ENCODE peak calls at places on chromosomes 12 and 14, in four cellular contexts. C is mesendoderm, T is neuronal stem cell, M is endothelial cell. F is an unnamed sample.

GRCh38 chr12:6647083-6647604 is at the start of gene ACRBP:
- DNase-seq in C (peak; percentile 64), T (peak; percentile 50), M (peak; percentile 79), F (no peak)

GRCh38 chr14:24172871-24173281 is 996 bp downstream of the REC8 start:
- DNase-seq in T (no peak), M (no peak), C (no peak), F (no peak)

GRCh38 chr12:22974865-22975264 is 349.9 kb downstream of the ETNK1 start:
- DNase-seq in M (no peak), T (no peak), C (peak; percentile 86), F (no peak)

GRCh38 chr12:22477166-22477893 is 67.0 kb downstream of the C2CD5 start:
- DNase-seq in C (no peak), T (no peak), M (no peak), F (no peak)

GRCh38 chr12:11621797-11622423 is 27.6 kb upstream of the ETV6 start:
- DNase-seq in C (peak; percentile 80), M (no peak), T (no peak), F (no peak)

GRCh38 chr12:92041742-92042141 is 103.9 kb downstream of the BTG1 start:
- DNase-seq in C (peak; percentile 34), M (no peak), T (no peak), F (no peak)

GRCh38 chr14:24461336-24461735 is 18.8 kb upstream of the SDR39U1 start:
- DNase-seq in C (no peak), T (no peak), M (no peak), F (no peak)

GRCh38 chr14:105913221-105913620 is 386.8 kb downstream of the TMEM121 start:
- DNase-seq in C (no peak), T (no peak), M (no peak), F (no peak)

GRCh38 chr12:114165921-114166320 is 199.8 kb upstream of the RBM19 start:
- DNase-seq in M (no peak), C (no peak), T (no peak), F (no peak)

GRCh38 chr14:58716706-58717105 is 78.9 kb downstream of the DACT1 start:
- DNase-seq in M (no peak), C (no peak), T (no peak), F (no peak)

GRCh38 chr12:5806376-5807089 is 138.5 kb downstream of the ANO2 start:
- DNase-seq in T (no peak), C (no peak), M (no peak), F (no peak)

GRCh38 chr14:67516679-67517078 is 16.4 kb upstream of the PLEKHH1 start:
- DNase-seq in M (no peak), T (no peak), C (no peak), F (no peak)

GRCh38 chr12:4653257-4653656 is 4.3 kb downstream of the NDUFA9 start:
- DNase-seq in C (peak; percentile 5), M (no peak), T (no peak), F (no peak)

GRCh38 chr12:202081-202731 is 11.8 kb downstream of the SLC6A12 start:
- DNase-seq in C (peak; percentile 51), T (no peak), M (no peak), F (no peak)

GRCh38 chr12:55057466-55057865 is 37.7 kb downstream of the NEUROD4 start:
- DNase-seq in C (peak; percentile 28), T (no peak), M (peak; percentile 30), F (no peak)

GRCh38 chr14:76719664-76720063 is 41.6 kb upstream of the VASH1 start:
- DNase-seq in T (no peak), M (no peak), C (no peak), F (no peak)

GRCh38 chr12:18368594-18368993 is 107.3 kb downstream of the PIK3C2G start:
- DNase-seq in T (no peak), C (no peak), M (no peak), F (no peak)

GRCh38 chr12:52191841-52192791 is at the start of gene KRT80:
- DNase-seq in T (no peak), M (no peak), C (peak; percentile 82), F (no peak)

GRCh38 chr14:105118646-105119409 is 49.7 kb downstream of the JAG2 start:
- DNase-seq in M (no peak), C (no peak), T (no peak), F (no peak)

GRCh38 chr12:94305293-94305957 is 154.2 kb downstream of the CEP83 start:
- DNase-seq in C (peak; percentile 50), M (no peak), T (no peak), F (no peak)

GRCh38 chr12:42469355-42470006 is 120.1 kb downstream of the PRICKLE1 start:
- DNase-seq in C (no peak), T (no peak), M (no peak), F (no peak)

GRCh38 chr14:33899723-33900341 is 51.0 kb downstream of the EGLN3 start:
- DNase-seq in M (no peak), C (no peak), T (no peak), F (no peak)

GRCh38 chr12:105567061-105567460 is 236.6 kb downstream of the C12orf75 start:
- DNase-seq in T (no peak), C (no peak), M (no peak), F (no peak)

GRCh38 chr12:82299617-82300016 is 58.6 kb downstream of the CCDC59 start:
- DNase-seq in C (peak; percentile 90), M (no peak), T (no peak), F (peak; percentile 5)

GRCh38 chr12:132535046-132535445 is 45.1 kb downstream of the FBRSL1 start:
- DNase-seq in C (no peak), T (no peak), M (no peak), F (no peak)

GRCh38 chr12:124006582-124007170 is 33.7 kb downstream of the ZNF664 start:
- DNase-seq in C (no peak), M (no peak), T (no peak), F (no peak)

GRCh38 chr12:104569348-104570173 is 112.8 kb downstream of the CHST11 start:
- DNase-seq in C (no peak), M (no peak), T (no peak), F (no peak)

GRCh38 chr14:32099473-32099872 is 22.4 kb downstream of the ARHGAP5 start:
- DNase-seq in T (no peak), C (no peak), M (no peak), F (no peak)

GRCh38 chr12:121582583-121583333 is 1.9 kb upstream of the KDM2B start:
- DNase-seq in T (peak; percentile 86), M (no peak), C (peak; percentile 99), F (peak; percentile 96)

GRCh38 chr12:78359530-78359929 is 505.0 kb upstream of the SYT1 start:
- DNase-seq in M (no peak), C (peak; percentile 3), T (no peak), F (no peak)

GRCh38 chr14:99454246-99454645 is 26.4 kb downstream of the SETD3 start:
- DNase-seq in T (no peak), M (no peak), C (no peak), F (no peak)

GRCh38 chr12:84694111-84694510 is 218.5 kb downstream of the SLC6A15 start:
- DNase-seq in T (no peak), C (no peak), M (no peak), F (no peak)

GRCh38 chr12:119659289-119659897 is 8.5 kb upstream of the PRKAB1 start:
- DNase-seq in C (no peak), T (peak; percentile 35), M (peak; percentile 35), F (no peak)

GRCh38 chr12:13179159-13180074 is 17.1 kb upstream of the EMP1 start:
- DNase-seq in T (no peak), M (peak; percentile 72), C (peak; percentile 60), F (no peak)

GRCh38 chr14:22836301-22837058 is at the start of gene MMP14:
- DNase-seq in M (peak; percentile 56), T (no peak), C (peak; percentile 95), F (no peak)